ENCODE peak calls at places on chromosome X, in six cellular contexts. Q is GM13976; W is iris pigment epithelial cell; X is stimulated activated CD4-positive, alpha-beta T cell treated with anti-CD3 and anti-CD28 coated beads, Interleukin-12 subunit alpha, Interleukin-12 subunit beta, amount 100 ng/mL, for 24 hours; I is HFF-Myc; G is T-helper 2 cell. A is an unnamed sample.

GRCh38 chrX:45479835-45480422 is 279.3 kb upstream of the DIPK2B start:
- DNase-seq in Q (no peak), W (peak), X (no peak), I (peak), G (no peak), A (no peak)

GRCh38 chrX:45322382-45322781 is 121.7 kb upstream of the DIPK2B start:
- DNase-seq in Q (peak), W (peak), X (no peak), I (peak), G (no peak), A (no peak)

GRCh38 chrX:46554942-46555341 is 9.7 kb upstream of the ZNF674 start:
- DNase-seq in Q (no peak), W (peak), X (no peak), I (no peak), G (no peak), A (no peak)

GRCh38 chrX:11100281-11101035 is 10.7 kb upstream of the HCCS start:
- DNase-seq in Q (no peak), W (peak), X (no peak), I (no peak), G (no peak), A (no peak)

GRCh38 chrX:101552714-101553113 is 2.4 kb downstream of the ARMCX1 start:
- DNase-seq in Q (no peak), W (no peak), X (no peak), I (no peak), G (no peak), A (no peak)

GRCh38 chrX:119040432-119040831 is 32.4 kb upstream of the CT47C1 start:
- DNase-seq in Q (no peak), W (no peak), X (no peak), I (no peak), G (no peak), A (no peak)

GRCh38 chrX:120857240-120857639 is 18.4 kb downstream of the CT47B1 start:
- DNase-seq in Q (no peak), W (no peak), X (no peak), I (no peak), G (no peak), A (no peak)

GRCh38 chrX:153935326-153935851 is 552 bp upstream of the NAA10 start:
- DNase-seq in Q (no peak), W (no peak), X (no peak), I (no peak), G (no peak), A (no peak)

GRCh38 chrX:71298119-71298518 is 3.4 kb upstream of the ITGB1BP2 start:
- DNase-seq in Q (no peak), W (peak), X (no peak), I (no peak), G (no peak), A (no peak)

GRCh38 chrX:116384406-116384805 is 52.0 kb upstream of the SLC6A14 start:
- DNase-seq in Q (no peak), W (peak), X (no peak), I (no peak), G (no peak), A (no peak)

GRCh38 chrX:106726485-106727437 is at the start of gene RNF128:
- DNase-seq in Q (no peak), W (peak), X (peak), I (no peak), G (no peak), A (no peak)

GRCh38 chrX:146056511-146057081 is 239.0 kb downstream of the SLITRK2 start:
- DNase-seq in Q (no peak), W (no peak), X (no peak), I (no peak), G (no peak), A (no peak)

GRCh38 chrX:10482262-10482661 is 138.1 kb downstream of the MID1 start:
- DNase-seq in Q (peak), W (no peak), X (no peak), I (no peak), G (no peak), A (no peak)

GRCh38 chrX:275967-276587 is 5.1 kb upstream of the PLCXD1 start:
- DNase-seq in Q (peak), W (no peak), X (peak), I (no peak), G (peak), A (no peak)

GRCh38 chrX:148443216-148443615 is 57.2 kb upstream of the AFF2 start:
- DNase-seq in Q (no peak), W (no peak), X (no peak), I (no peak), G (no peak), A (no peak)

GRCh38 chrX:18278448-18278847 is 57.8 kb upstream of the BEND2 start:
- DNase-seq in Q (no peak), W (no peak), X (no peak), I (no peak), G (no peak), A (no peak)

GRCh38 chrX:40085714-40086113 is 12.0 kb downstream of the BCOR start:
- DNase-seq in Q (no peak), W (no peak), X (no peak), I (no peak), G (no peak), A (no peak)

GRCh38 chrX:137194164-137194563 is 160.4 kb upstream of the GPR101 start:
- DNase-seq in Q (peak), W (peak), X (peak), I (no peak), G (no peak), A (peak)